ENCODE peak calls at places on chromosomes 13 and 19, in seven cellular contexts. One of them, this sample, is unnamed.
A peak's percentile ranks its signal among the peaks of the same experiment; 100 is the strongest.

GRCh38 chr19:23800281-23800680 is 41.6 kb upstream of the ZNF681 start:
- DNase-seq in left lung: no peak
- DNase-seq in osteoblast: no peak
- DNase-seq in mesendoderm: no peak
- DNase-seq in transverse colon: no peak
- DNase-seq in sigmoid colon: no peak
- DNase-seq in Peyer's patch: no peak
- DNase-seq in this sample: no peak

GRCh38 chr13:86562876-86563275 is 763.7 kb upstream of the SLITRK6 start:
- DNase-seq in osteoblast: no peak
- DNase-seq in mesendoderm: no peak
- DNase-seq in left lung: no peak
- DNase-seq in Peyer's patch: no peak
- DNase-seq in transverse colon: no peak
- DNase-seq in sigmoid colon: no peak
- DNase-seq in this sample: no peak

GRCh38 chr13:66835040-66835628 is 395.0 kb downstream of the PCDH9 start:
- DNase-seq in sigmoid colon: peak; percentile 71
- DNase-seq in transverse colon: peak; percentile 18
- DNase-seq in mesendoderm: peak; percentile 5
- DNase-seq in left lung: no peak
- DNase-seq in Peyer's patch: no peak
- DNase-seq in osteoblast: no peak
- DNase-seq in this sample: peak; percentile 91

GRCh38 chr13:111398196-111398595 is 77.8 kb downstream of the TEX29 start:
- DNase-seq in left lung: no peak
- DNase-seq in transverse colon: no peak
- DNase-seq in Peyer's patch: peak; percentile 4
- DNase-seq in osteoblast: no peak
- DNase-seq in sigmoid colon: no peak
- DNase-seq in mesendoderm: no peak
- DNase-seq in this sample: no peak

GRCh38 chr13:94825507-94825906 is 113.2 kb upstream of the SOX21 start:
- DNase-seq in Peyer's patch: no peak
- DNase-seq in osteoblast: no peak
- DNase-seq in mesendoderm: peak; percentile 66
- DNase-seq in left lung: peak; percentile 40
- DNase-seq in transverse colon: peak; percentile 25
- DNase-seq in sigmoid colon: peak; percentile 90
- DNase-seq in this sample: peak; percentile 74

GRCh38 chr13:100098445-100099116 is 9.7 kb downstream of the PCCA start:
- DNase-seq in mesendoderm: peak; percentile 21
- DNase-seq in sigmoid colon: no peak
- DNase-seq in transverse colon: no peak
- DNase-seq in osteoblast: no peak
- DNase-seq in Peyer's patch: no peak
- DNase-seq in left lung: no peak
- DNase-seq in this sample: no peak

GRCh38 chr13:111978536-111978935 is 88.4 kb upstream of the SOX1 start:
- DNase-seq in mesendoderm: no peak
- DNase-seq in sigmoid colon: no peak
- DNase-seq in osteoblast: no peak
- DNase-seq in Peyer's patch: no peak
- DNase-seq in transverse colon: no peak
- DNase-seq in left lung: no peak
- DNase-seq in this sample: no peak

GRCh38 chr13:21735621-21736401 is 64.9 kb downstream of the FGF9 start:
- DNase-seq in sigmoid colon: no peak
- DNase-seq in mesendoderm: peak; percentile 66
- DNase-seq in transverse colon: no peak
- DNase-seq in left lung: no peak
- DNase-seq in Peyer's patch: no peak
- DNase-seq in osteoblast: no peak
- DNase-seq in this sample: no peak

GRCh38 chr13:100095498-100095897 is 6.6 kb downstream of the PCCA start:
- DNase-seq in mesendoderm: no peak
- DNase-seq in sigmoid colon: no peak
- DNase-seq in left lung: no peak
- DNase-seq in transverse colon: no peak
- DNase-seq in osteoblast: no peak
- DNase-seq in Peyer's patch: no peak
- DNase-seq in this sample: no peak

GRCh38 chr19:48444129-48444932 is 1.5 kb upstream of the GRWD1 start:
- DNase-seq in Peyer's patch: no peak
- DNase-seq in osteoblast: peak; percentile 90
- DNase-seq in mesendoderm: no peak
- DNase-seq in left lung: no peak
- DNase-seq in sigmoid colon: no peak
- DNase-seq in transverse colon: no peak
- DNase-seq in this sample: no peak

GRCh38 chr19:35153701-35154534 is 617 bp upstream of the FXYD5 start:
- DNase-seq in Peyer's patch: peak; percentile 73
- DNase-seq in left lung: no peak
- DNase-seq in transverse colon: peak; percentile 56
- DNase-seq in sigmoid colon: peak; percentile 71
- DNase-seq in osteoblast: peak; percentile 90
- DNase-seq in mesendoderm: peak; percentile 53
- DNase-seq in this sample: peak; percentile 84

GRCh38 chr13:46571941-46572340 is 19.0 kb downstream of the LRCH1 start:
- DNase-seq in transverse colon: no peak
- DNase-seq in sigmoid colon: no peak
- DNase-seq in Peyer's patch: no peak
- DNase-seq in osteoblast: no peak
- DNase-seq in left lung: no peak
- DNase-seq in mesendoderm: no peak
- DNase-seq in this sample: no peak
- H3K4me1 ChIP-seq in transverse colon: no peaks in the 10 kb centered on the region
- H3K4me1 ChIP-seq in sigmoid colon: peaks cover 73% of the 10 kb centered on the region
- H3K4me1 ChIP-seq in Peyer's patch: no peaks in the 10 kb centered on the region
- H3K4me1 ChIP-seq in osteoblast: peaks cover 20% of the 10 kb centered on the region
- H3K4me1 ChIP-seq in left lung: peaks cover 19% of the 10 kb centered on the region
- H3K4me1 ChIP-seq in mesendoderm: peaks cover 6% of the 10 kb centered on the region
- H3K4me1 ChIP-seq in this sample: peaks cover 34% of the 10 kb centered on the region

DNA sequence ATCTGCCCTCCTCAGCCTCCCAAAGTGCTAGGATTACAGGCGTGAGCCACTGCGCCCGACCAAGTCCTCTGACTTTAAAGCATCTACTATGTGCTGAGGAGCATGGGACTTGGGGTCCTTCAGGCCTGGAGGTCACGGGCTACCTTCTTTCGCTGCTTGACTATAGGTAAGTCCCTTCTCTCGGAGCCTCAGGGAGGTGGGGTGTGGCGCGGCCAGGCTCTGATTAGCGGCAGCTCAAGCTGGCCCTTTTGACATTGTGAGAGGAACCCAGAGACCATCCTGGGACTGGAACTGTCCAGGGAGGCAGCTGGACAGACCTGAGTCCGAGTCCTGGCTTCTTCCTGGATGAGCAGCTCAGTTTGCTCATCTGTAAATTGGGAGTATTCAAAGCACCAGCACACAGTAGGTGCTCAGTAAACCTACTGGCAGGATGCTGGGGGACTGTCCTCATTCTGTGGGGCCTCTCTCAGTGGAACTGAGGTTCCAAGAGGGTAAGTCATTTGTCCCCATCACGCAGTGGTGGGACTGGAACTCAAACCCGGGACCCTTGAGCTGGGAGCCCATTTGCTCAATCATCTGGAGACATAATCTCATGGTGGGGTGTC is 780 bp downstream of the FCER2 start:
- DNase-seq in transverse colon: no peak
- DNase-seq in sigmoid colon: no peak
- DNase-seq in mesendoderm: no peak
- DNase-seq in osteoblast: no peak
- DNase-seq in Peyer's patch: no peak
- DNase-seq in left lung: no peak
- DNase-seq in this sample: no peak
- H3K4me1 ChIP-seq in transverse colon: no peaks in the 10 kb centered on the region
- H3K4me1 ChIP-seq in sigmoid colon: no peaks in the 10 kb centered on the region
- H3K4me1 ChIP-seq in mesendoderm: no peaks in the 10 kb centered on the region
- H3K4me1 ChIP-seq in osteoblast: no peaks in the 10 kb centered on the region
- H3K4me1 ChIP-seq in Peyer's patch: no peaks in the 10 kb centered on the region
- H3K4me1 ChIP-seq in left lung: peaks cover 30% of the 10 kb centered on the region
- H3K4me1 ChIP-seq in this sample: no peaks in the 10 kb centered on the region

DNA sequence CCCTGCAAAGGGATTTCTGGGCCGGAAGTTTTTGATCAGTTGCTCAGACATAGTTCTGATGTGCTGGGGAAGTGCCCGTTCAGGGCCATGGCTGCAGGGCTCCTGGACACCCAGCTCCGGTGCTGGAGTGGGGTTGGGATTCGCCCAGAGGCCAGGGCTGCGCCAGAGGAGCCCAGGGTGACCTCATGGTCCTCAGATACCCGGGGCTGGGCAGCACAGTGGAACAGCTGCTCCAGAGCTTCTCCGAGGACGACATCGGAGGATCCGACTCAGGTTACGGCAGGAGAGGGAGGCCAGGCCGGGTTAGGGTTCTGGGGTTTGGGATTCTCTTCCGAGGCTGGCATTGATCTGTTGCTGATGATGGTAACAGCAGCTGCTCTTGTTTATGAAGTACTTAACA is 20.9 kb downstream of the CARM1 start:
- DNase-seq in left lung: no peak
- DNase-seq in mesendoderm: no peak
- DNase-seq in sigmoid colon: no peak
- DNase-seq in transverse colon: no peak
- DNase-seq in Peyer's patch: no peak
- DNase-seq in osteoblast: peak; percentile 80
- DNase-seq in this sample: no peak
- H3K4me1 ChIP-seq in left lung: peaks cover 8% of the 10 kb centered on the region
- H3K4me1 ChIP-seq in mesendoderm: peaks cover 12% of the 10 kb centered on the region
- H3K4me1 ChIP-seq in sigmoid colon: peaks cover 72% of the 10 kb centered on the region
- H3K4me1 ChIP-seq in transverse colon: peaks cover 40% of the 10 kb centered on the region
- H3K4me1 ChIP-seq in Peyer's patch: no peaks in the 10 kb centered on the region
- H3K4me1 ChIP-seq in osteoblast: no peaks in the 10 kb centered on the region
- H3K4me1 ChIP-seq in this sample: peaks cover 3% of the 10 kb centered on the region

DNA sequence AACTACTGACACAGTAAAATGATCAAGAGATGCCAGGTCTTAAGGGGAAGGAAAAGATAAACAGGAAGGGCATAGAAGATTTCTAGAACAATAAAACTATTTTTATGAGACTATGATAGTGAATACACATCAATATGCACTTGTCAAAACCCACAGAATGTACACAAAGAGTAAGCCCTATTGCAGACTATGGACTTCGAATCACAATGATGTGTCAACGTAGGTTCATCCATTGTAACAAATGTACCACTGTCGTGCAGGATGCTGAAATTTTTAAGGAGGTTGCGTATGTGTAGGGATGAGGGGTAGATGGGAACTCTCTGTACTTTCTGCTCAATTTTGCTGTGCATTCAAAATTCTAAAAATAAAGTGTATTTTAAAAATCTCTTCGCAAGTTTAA is 171.9 kb downstream of the KLF12 start:
- DNase-seq in left lung: no peak
- DNase-seq in Peyer's patch: no peak
- DNase-seq in sigmoid colon: no peak
- DNase-seq in mesendoderm: no peak
- DNase-seq in osteoblast: no peak
- DNase-seq in transverse colon: no peak
- DNase-seq in this sample: no peak
- H3K4me1 ChIP-seq in left lung: no peaks in the 10 kb centered on the region
- H3K4me1 ChIP-seq in Peyer's patch: no peaks in the 10 kb centered on the region
- H3K4me1 ChIP-seq in sigmoid colon: peaks cover 24% of the 10 kb centered on the region
- H3K4me1 ChIP-seq in mesendoderm: no peaks in the 10 kb centered on the region
- H3K4me1 ChIP-seq in osteoblast: peaks cover 7% of the 10 kb centered on the region
- H3K4me1 ChIP-seq in transverse colon: no peaks in the 10 kb centered on the region
- H3K4me1 ChIP-seq in this sample: peaks cover 12% of the 10 kb centered on the region

GRCh38 chr19:32178401-32178800 is 167.0 kb upstream of the ZNF507 start:
- DNase-seq in transverse colon: no peak
- DNase-seq in osteoblast: no peak
- DNase-seq in sigmoid colon: no peak
- DNase-seq in left lung: no peak
- DNase-seq in Peyer's patch: no peak
- DNase-seq in mesendoderm: peak; percentile 57
- DNase-seq in this sample: no peak
- H3K4me1 ChIP-seq in transverse colon: no peaks in the 10 kb centered on the region
- H3K4me1 ChIP-seq in osteoblast: no peaks in the 10 kb centered on the region
- H3K4me1 ChIP-seq in sigmoid colon: no peaks in the 10 kb centered on the region
- H3K4me1 ChIP-seq in left lung: no peaks in the 10 kb centered on the region
- H3K4me1 ChIP-seq in Peyer's patch: no peaks in the 10 kb centered on the region
- H3K4me1 ChIP-seq in mesendoderm: no peaks in the 10 kb centered on the region
- H3K4me1 ChIP-seq in this sample: no peaks in the 10 kb centered on the region

GRCh38 chr13:99003851-99004471 is 26.1 kb upstream of the DOCK9 start:
- DNase-seq in left lung: no peak
- DNase-seq in Peyer's patch: no peak
- DNase-seq in mesendoderm: no peak
- DNase-seq in sigmoid colon: no peak
- DNase-seq in transverse colon: no peak
- DNase-seq in osteoblast: no peak
- DNase-seq in this sample: no peak

GRCh38 chr13:99004931-99005330 is 27.1 kb upstream of the DOCK9 start:
- DNase-seq in left lung: no peak
- DNase-seq in Peyer's patch: no peak
- DNase-seq in osteoblast: no peak
- DNase-seq in transverse colon: no peak
- DNase-seq in mesendoderm: no peak
- DNase-seq in sigmoid colon: no peak
- DNase-seq in this sample: no peak

GRCh38 chr13:98999635-98999952 is 21.7 kb upstream of the DOCK9 start:
- DNase-seq in osteoblast: no peak
- DNase-seq in sigmoid colon: no peak
- DNase-seq in Peyer's patch: no peak
- DNase-seq in mesendoderm: no peak
- DNase-seq in transverse colon: no peak
- DNase-seq in left lung: no peak
- DNase-seq in this sample: no peak

GRCh38 chr13:99000137-99000536 is 22.3 kb upstream of the DOCK9 start:
- DNase-seq in Peyer's patch: no peak
- DNase-seq in left lung: no peak
- DNase-seq in mesendoderm: peak; percentile 58
- DNase-seq in osteoblast: no peak
- DNase-seq in sigmoid colon: no peak
- DNase-seq in transverse colon: no peak
- DNase-seq in this sample: no peak

GRCh38 chr13:99002191-99002710 is 24.4 kb upstream of the DOCK9 start:
- DNase-seq in Peyer's patch: no peak
- DNase-seq in transverse colon: no peak
- DNase-seq in sigmoid colon: no peak
- DNase-seq in mesendoderm: no peak
- DNase-seq in left lung: no peak
- DNase-seq in osteoblast: peak; percentile 27
- DNase-seq in this sample: no peak
- H3K4me1 ChIP-seq in Peyer's patch: no peaks in the 10 kb centered on the region
- H3K4me1 ChIP-seq in transverse colon: peaks cover 12% of the 10 kb centered on the region
- H3K4me1 ChIP-seq in sigmoid colon: peaks cover 61% of the 10 kb centered on the region
- H3K4me1 ChIP-seq in mesendoderm: peaks cover 18% of the 10 kb centered on the region
- H3K4me1 ChIP-seq in left lung: peaks cover 29% of the 10 kb centered on the region
- H3K4me1 ChIP-seq in osteoblast: peaks cover 5% of the 10 kb centered on the region
- H3K4me1 ChIP-seq in this sample: peaks cover 13% of the 10 kb centered on the region

GRCh38 chr13:51425410-51426042 is 27.3 kb downstream of the INTS6 start:
- DNase-seq in transverse colon: no peak
- DNase-seq in osteoblast: peak; percentile 38
- DNase-seq in mesendoderm: peak; percentile 4
- DNase-seq in left lung: no peak
- DNase-seq in sigmoid colon: no peak
- DNase-seq in Peyer's patch: no peak
- DNase-seq in this sample: no peak
- H3K4me1 ChIP-seq in transverse colon: peaks cover 27% of the 10 kb centered on the region
- H3K4me1 ChIP-seq in osteoblast: peaks cover 30% of the 10 kb centered on the region
- H3K4me1 ChIP-seq in mesendoderm: peaks cover 2% of the 10 kb centered on the region
- H3K4me1 ChIP-seq in left lung: peaks cover 9% of the 10 kb centered on the region
- H3K4me1 ChIP-seq in sigmoid colon: peaks cover 40% of the 10 kb centered on the region
- H3K4me1 ChIP-seq in Peyer's patch: no peaks in the 10 kb centered on the region
- H3K4me1 ChIP-seq in this sample: peaks cover 4% of the 10 kb centered on the region

DNA sequence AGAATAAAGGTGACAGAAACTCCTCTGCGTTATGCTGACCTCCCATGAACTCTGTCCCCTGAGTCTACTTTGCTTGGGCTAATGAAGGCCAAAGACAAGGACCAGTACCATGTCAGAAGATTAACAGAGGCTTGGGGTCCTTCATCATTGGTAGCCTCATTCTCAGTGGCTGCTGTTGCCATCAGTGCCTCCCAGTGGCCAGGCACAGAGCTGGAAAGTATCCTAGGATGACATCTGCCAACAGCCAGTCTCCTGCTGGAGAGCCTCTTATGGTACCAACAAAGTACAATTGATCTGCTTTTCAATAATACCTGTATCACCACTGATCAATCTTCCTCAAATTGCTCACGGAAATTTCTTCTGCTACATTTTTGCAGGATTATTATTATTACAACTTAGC is 281.6 kb downstream of the DNAJC15 start:
- DNase-seq in osteoblast: no peak
- DNase-seq in transverse colon: no peak
- DNase-seq in left lung: no peak
- DNase-seq in Peyer's patch: no peak
- DNase-seq in sigmoid colon: no peak
- DNase-seq in mesendoderm: peak; percentile 36
- DNase-seq in this sample: no peak
- H3K4me1 ChIP-seq in osteoblast: peaks cover 36% of the 10 kb centered on the region
- H3K4me1 ChIP-seq in transverse colon: peaks cover 3% of the 10 kb centered on the region
- H3K4me1 ChIP-seq in left lung: peaks cover 11% of the 10 kb centered on the region
- H3K4me1 ChIP-seq in Peyer's patch: no peaks in the 10 kb centered on the region
- H3K4me1 ChIP-seq in sigmoid colon: peaks cover 89% of the 10 kb centered on the region
- H3K4me1 ChIP-seq in mesendoderm: no peaks in the 10 kb centered on the region
- H3K4me1 ChIP-seq in this sample: no peaks in the 10 kb centered on the region